ENCODE peak calls at places on chromosomes 6 and 20, in eight cellular contexts. One of them, this sample, is unnamed.

GRCh38 chr6:168004023-168004422 is 6.6 kb downstream of the KIF25 start:
- DNase-seq in tibial artery: no peak
- DNase-seq in T1000: no peak
- DNase-seq in GDM1: no peak
- DNase-seq in epithelial cell of esophagus: no peak
- DNase-seq in sciatic nerve: no peak
- DNase-seq in psoas muscle: no peak
- DNase-seq in suprapubic skin: no peak
- DNase-seq in this sample: no peak

GRCh38 chr6:170206931-170207431 is 83.9 kb downstream of the DLL1 start:
- DNase-seq in tibial artery: peak
- DNase-seq in T1000: no peak
- DNase-seq in GDM1: no peak
- DNase-seq in epithelial cell of esophagus: no peak
- DNase-seq in sciatic nerve: no peak
- DNase-seq in psoas muscle: no peak
- DNase-seq in suprapubic skin: peak
- DNase-seq in this sample: no peak

GRCh38 chr6:89011436-89011835 is 48.0 kb upstream of the RNGTT start:
- DNase-seq in tibial artery: no peak
- DNase-seq in T1000: no peak
- DNase-seq in GDM1: no peak
- DNase-seq in epithelial cell of esophagus: no peak
- DNase-seq in sciatic nerve: no peak
- DNase-seq in psoas muscle: no peak
- DNase-seq in suprapubic skin: no peak
- DNase-seq in this sample: no peak

GRCh38 chr20:35617397-35618031 is 1.9 kb downstream of the SPAG4 start:
- DNase-seq in tibial artery: peak
- DNase-seq in T1000: peak
- DNase-seq in GDM1: no peak
- DNase-seq in epithelial cell of esophagus: peak
- DNase-seq in sciatic nerve: peak
- DNase-seq in psoas muscle: peak
- DNase-seq in suprapubic skin: peak
- DNase-seq in this sample: no peak

GRCh38 chr6:50925981-50926380 is 107.3 kb downstream of the TFAP2B start:
- DNase-seq in tibial artery: no peak
- DNase-seq in T1000: no peak
- DNase-seq in GDM1: no peak
- DNase-seq in epithelial cell of esophagus: no peak
- DNase-seq in sciatic nerve: no peak
- DNase-seq in psoas muscle: no peak
- DNase-seq in suprapubic skin: no peak
- DNase-seq in this sample: no peak

GRCh38 chr6:38176797-38177751 is 357.5 kb downstream of the ZFAND3 start:
- DNase-seq in tibial artery: peak
- DNase-seq in T1000: no peak
- DNase-seq in GDM1: no peak
- DNase-seq in epithelial cell of esophagus: peak
- DNase-seq in sciatic nerve: peak
- DNase-seq in psoas muscle: no peak
- DNase-seq in suprapubic skin: no peak
- DNase-seq in this sample: peak

GRCh38 chr20:34680586-34680985 is 3.7 kb upstream of the PIGU start:
- DNase-seq in tibial artery: no peak
- DNase-seq in T1000: no peak
- DNase-seq in GDM1: no peak
- DNase-seq in epithelial cell of esophagus: no peak
- DNase-seq in sciatic nerve: no peak
- DNase-seq in psoas muscle: no peak
- DNase-seq in suprapubic skin: no peak
- DNase-seq in this sample: no peak

GRCh38 chr6:52104979-52105378 is 17.6 kb upstream of the PKHD1 start:
- DNase-seq in tibial artery: no peak
- DNase-seq in T1000: no peak
- DNase-seq in GDM1: no peak
- DNase-seq in epithelial cell of esophagus: no peak
- DNase-seq in sciatic nerve: no peak
- DNase-seq in psoas muscle: no peak
- DNase-seq in suprapubic skin: no peak
- DNase-seq in this sample: no peak

GRCh38 chr6:139290787-139291294 is 957 bp downstream of the TXLNB start:
- DNase-seq in tibial artery: peak
- DNase-seq in T1000: no peak
- DNase-seq in GDM1: peak
- DNase-seq in epithelial cell of esophagus: no peak
- DNase-seq in sciatic nerve: no peak
- DNase-seq in psoas muscle: peak
- DNase-seq in suprapubic skin: no peak
- DNase-seq in this sample: no peak

GRCh38 chr6:111658445-111659154 is 52.9 kb upstream of the TRAF3IP2 start:
- DNase-seq in tibial artery: peak
- DNase-seq in T1000: no peak
- DNase-seq in GDM1: no peak
- DNase-seq in epithelial cell of esophagus: peak
- DNase-seq in sciatic nerve: no peak
- DNase-seq in psoas muscle: no peak
- DNase-seq in suprapubic skin: no peak
- DNase-seq in this sample: no peak

GRCh38 chr6:16761469-16762264 is 407 bp upstream of the ATXN1 start:
- DNase-seq in tibial artery: peak
- DNase-seq in T1000: peak
- DNase-seq in GDM1: peak
- DNase-seq in epithelial cell of esophagus: peak
- DNase-seq in sciatic nerve: peak
- DNase-seq in psoas muscle: peak
- DNase-seq in suprapubic skin: peak
- DNase-seq in this sample: peak

GRCh38 chr6:4280721-4281120 is 145.3 kb upstream of the ECI2 start:
- DNase-seq in tibial artery: no peak
- DNase-seq in T1000: peak
- DNase-seq in GDM1: no peak
- DNase-seq in epithelial cell of esophagus: peak
- DNase-seq in sciatic nerve: no peak
- DNase-seq in psoas muscle: no peak
- DNase-seq in suprapubic skin: no peak
- DNase-seq in this sample: no peak

GRCh38 chr20:24519476-24519875 is 50.0 kb downstream of the SYNDIG1 start:
- DNase-seq in tibial artery: no peak
- DNase-seq in T1000: no peak
- DNase-seq in GDM1: no peak
- DNase-seq in epithelial cell of esophagus: no peak
- DNase-seq in sciatic nerve: no peak
- DNase-seq in psoas muscle: no peak
- DNase-seq in suprapubic skin: no peak
- DNase-seq in this sample: no peak

GRCh38 chr20:18543932-18544331 is 23.3 kb upstream of the SMIM26 start:
- DNase-seq in tibial artery: no peak
- DNase-seq in T1000: no peak
- DNase-seq in GDM1: no peak
- DNase-seq in epithelial cell of esophagus: no peak
- DNase-seq in sciatic nerve: no peak
- DNase-seq in psoas muscle: no peak
- DNase-seq in suprapubic skin: no peak
- DNase-seq in this sample: no peak

GRCh38 chr6:43923376-43924221 is 153.6 kb downstream of the VEGFA start:
- DNase-seq in tibial artery: no peak
- DNase-seq in T1000: peak
- DNase-seq in GDM1: no peak
- DNase-seq in epithelial cell of esophagus: peak
- DNase-seq in sciatic nerve: no peak
- DNase-seq in psoas muscle: no peak
- DNase-seq in suprapubic skin: no peak
- DNase-seq in this sample: no peak

GRCh38 chr20:8244637-8245036 is 112.6 kb downstream of the PLCB1 start:
- DNase-seq in tibial artery: peak
- DNase-seq in T1000: no peak
- DNase-seq in GDM1: no peak
- DNase-seq in epithelial cell of esophagus: peak
- DNase-seq in sciatic nerve: no peak
- DNase-seq in psoas muscle: no peak
- DNase-seq in suprapubic skin: no peak
- DNase-seq in this sample: no peak

GRCh38 chr6:112269979-112270378 is 15.6 kb upstream of the LAMA4 start:
- DNase-seq in tibial artery: no peak
- DNase-seq in T1000: no peak
- DNase-seq in GDM1: no peak
- DNase-seq in epithelial cell of esophagus: no peak
- DNase-seq in sciatic nerve: no peak
- DNase-seq in psoas muscle: no peak
- DNase-seq in suprapubic skin: no peak
- DNase-seq in this sample: no peak

GRCh38 chr20:21437816-21438215 is 40.5 kb upstream of the NKX2-4 start:
- DNase-seq in tibial artery: no peak
- DNase-seq in T1000: no peak
- DNase-seq in GDM1: no peak
- DNase-seq in epithelial cell of esophagus: no peak
- DNase-seq in sciatic nerve: no peak
- DNase-seq in psoas muscle: no peak
- DNase-seq in suprapubic skin: no peak
- DNase-seq in this sample: no peak

GRCh38 chr6:154229796-154230195 is 126.8 kb downstream of the IPCEF1 start:
- DNase-seq in tibial artery: no peak
- DNase-seq in T1000: no peak
- DNase-seq in GDM1: no peak
- DNase-seq in epithelial cell of esophagus: no peak
- DNase-seq in sciatic nerve: no peak
- DNase-seq in psoas muscle: no peak
- DNase-seq in suprapubic skin: no peak
- DNase-seq in this sample: no peak

GRCh38 chr6:134074151-134074712 is 21.8 kb upstream of the SLC2A12 start:
- DNase-seq in tibial artery: no peak
- DNase-seq in T1000: no peak
- DNase-seq in GDM1: no peak
- DNase-seq in epithelial cell of esophagus: no peak
- DNase-seq in sciatic nerve: no peak
- DNase-seq in psoas muscle: no peak
- DNase-seq in suprapubic skin: no peak
- DNase-seq in this sample: no peak

GRCh38 chr6:118668761-118669411 is 17.5 kb upstream of the CEP85L start:
- DNase-seq in tibial artery: no peak
- DNase-seq in T1000: no peak
- DNase-seq in GDM1: no peak
- DNase-seq in epithelial cell of esophagus: no peak
- DNase-seq in sciatic nerve: no peak
- DNase-seq in psoas muscle: no peak
- DNase-seq in suprapubic skin: no peak
- DNase-seq in this sample: no peak

GRCh38 chr6:43115365-43115764 is 39.3 kb downstream of the PTK7 start:
- DNase-seq in tibial artery: no peak
- DNase-seq in T1000: no peak
- DNase-seq in GDM1: no peak
- DNase-seq in epithelial cell of esophagus: peak
- DNase-seq in sciatic nerve: no peak
- DNase-seq in psoas muscle: no peak
- DNase-seq in suprapubic skin: no peak
- DNase-seq in this sample: no peak

GRCh38 chr6:126662966-126663365 is 323.1 kb downstream of the CENPW start:
- DNase-seq in tibial artery: no peak
- DNase-seq in T1000: no peak
- DNase-seq in GDM1: no peak
- DNase-seq in epithelial cell of esophagus: no peak
- DNase-seq in sciatic nerve: no peak
- DNase-seq in psoas muscle: no peak
- DNase-seq in suprapubic skin: no peak
- DNase-seq in this sample: no peak

GRCh38 chr6:89084954-89085353 is 4.4 kb downstream of the PNRC1 start:
- DNase-seq in tibial artery: no peak
- DNase-seq in T1000: no peak
- DNase-seq in GDM1: no peak
- DNase-seq in epithelial cell of esophagus: peak
- DNase-seq in sciatic nerve: no peak
- DNase-seq in psoas muscle: no peak
- DNase-seq in suprapubic skin: no peak
- DNase-seq in this sample: no peak

GRCh38 chr6:47478233-47479155 is 905 bp downstream of the CD2AP start:
- DNase-seq in tibial artery: peak
- DNase-seq in T1000: no peak
- DNase-seq in GDM1: peak
- DNase-seq in epithelial cell of esophagus: peak
- DNase-seq in sciatic nerve: no peak
- DNase-seq in psoas muscle: no peak
- DNase-seq in suprapubic skin: peak
- DNase-seq in this sample: no peak

GRCh38 chr6:78436335-78436734 is 431.0 kb upstream of the IRAK1BP1 start:
- DNase-seq in tibial artery: no peak
- DNase-seq in T1000: no peak
- DNase-seq in GDM1: no peak
- DNase-seq in epithelial cell of esophagus: peak
- DNase-seq in sciatic nerve: no peak
- DNase-seq in psoas muscle: no peak
- DNase-seq in suprapubic skin: no peak
- DNase-seq in this sample: no peak

GRCh38 chr6:158018851-158019361 is 37.2 kb downstream of the SYNJ2 start:
- DNase-seq in tibial artery: no peak
- DNase-seq in T1000: peak
- DNase-seq in GDM1: no peak
- DNase-seq in epithelial cell of esophagus: no peak
- DNase-seq in sciatic nerve: no peak
- DNase-seq in psoas muscle: no peak
- DNase-seq in suprapubic skin: no peak
- DNase-seq in this sample: no peak

GRCh38 chr6:137550527-137550926 is 56.3 kb upstream of the OLIG3 start:
- DNase-seq in tibial artery: no peak
- DNase-seq in T1000: no peak
- DNase-seq in GDM1: no peak
- DNase-seq in epithelial cell of esophagus: no peak
- DNase-seq in sciatic nerve: no peak
- DNase-seq in psoas muscle: no peak
- DNase-seq in suprapubic skin: no peak
- DNase-seq in this sample: no peak

GRCh38 chr6:15443119-15443518 is 197.2 kb downstream of the JARID2 start:
- DNase-seq in tibial artery: no peak
- DNase-seq in T1000: no peak
- DNase-seq in GDM1: no peak
- DNase-seq in epithelial cell of esophagus: peak
- DNase-seq in sciatic nerve: no peak
- DNase-seq in psoas muscle: no peak
- DNase-seq in suprapubic skin: no peak
- DNase-seq in this sample: no peak

GRCh38 chr20:61891476-61891875 is 174.2 kb downstream of the TAF4 start:
- DNase-seq in tibial artery: no peak
- DNase-seq in T1000: no peak
- DNase-seq in GDM1: no peak
- DNase-seq in epithelial cell of esophagus: no peak
- DNase-seq in sciatic nerve: no peak
- DNase-seq in psoas muscle: peak
- DNase-seq in suprapubic skin: no peak
- DNase-seq in this sample: no peak

GRCh38 chr20:22958390-22958789 is 76.7 kb upstream of the SSTR4 start:
- DNase-seq in tibial artery: no peak
- DNase-seq in T1000: no peak
- DNase-seq in GDM1: no peak
- DNase-seq in epithelial cell of esophagus: no peak
- DNase-seq in sciatic nerve: no peak
- DNase-seq in psoas muscle: no peak
- DNase-seq in suprapubic skin: no peak
- DNase-seq in this sample: no peak

This sample was measured in omental fat pad.